ENCODE peak calls at places on chromosomes 11 and 22, in eight cellular contexts. Q, I, A, G, U, Z, T and K are unnamed samples.

GRCh38 chr22:31127181-31127772 is 4.5 kb downstream of the INPP5J start:
- DNase-seq in Q (no peak), I (peak), A (no peak), G (no peak), U (no peak), Z (no peak), T (no peak), K (no peak)

GRCh38 chr22:23285734-23286133 is 105.4 kb downstream of the BCR start:
- DNase-seq in Q (peak), I (no peak), A (no peak), G (no peak), U (no peak), Z (no peak), T (no peak), K (no peak)

GRCh38 chr22:24059121-24059520 is 48.0 kb downstream of the CABIN1 start:
- DNase-seq in Q (peak), I (no peak), A (no peak), G (peak), U (no peak), Z (no peak), T (no peak), K (no peak)

GRCh38 chr11:16871368-16871767 is 132.9 kb downstream of the C11orf58 start:
- DNase-seq in Q (no peak), I (no peak), A (no peak), G (no peak), U (no peak), Z (no peak), T (no peak), K (no peak)

GRCh38 chr11:122872046-122872445 is 10.5 kb upstream of the JHY start:
- DNase-seq in Q (no peak), I (no peak), A (no peak), G (peak), U (no peak), Z (no peak), T (no peak), K (no peak)

GRCh38 chr11:87451400-87451799 is 413.7 kb downstream of the TMEM135 start:
- DNase-seq in Q (no peak), I (no peak), A (no peak), G (peak), U (no peak), Z (no peak), T (no peak), K (no peak)

GRCh38 chr22:40426671-40427070 is 56.3 kb downstream of the SGSM3 start:
- DNase-seq in Q (peak), I (peak), A (no peak), G (no peak), U (no peak), Z (no peak), T (no peak), K (peak)

GRCh38 chr22:23458663-23459541 is 121.2 kb downstream of the IGLL1 start:
- DNase-seq in Q (no peak), I (no peak), A (no peak), G (no peak), U (no peak), Z (no peak), T (no peak), K (no peak)

GRCh38 chr22:49848690-49849160 is 4.9 kb upstream of the ZBED4 start:
- DNase-seq in Q (no peak), I (no peak), A (no peak), G (no peak), U (no peak), Z (peak), T (no peak), K (no peak)

GRCh38 chr11:110279881-110280280 is 16.5 kb downstream of the RDX start:
- DNase-seq in Q (no peak), I (no peak), A (no peak), G (no peak), U (no peak), Z (no peak), T (no peak), K (no peak)

GRCh38 chr11:100010393-100010792 is 676.7 kb upstream of the ARHGAP42 start:
- DNase-seq in Q (no peak), I (no peak), A (no peak), G (no peak), U (peak), Z (no peak), T (no peak), K (peak)

GRCh38 chr22:33639588-33640254 is 280.6 kb downstream of the LARGE1 start:
- DNase-seq in Q (no peak), I (no peak), A (no peak), G (no peak), U (no peak), Z (no peak), T (no peak), K (no peak)

GRCh38 chr22:23035557-23036277 is 34.6 kb upstream of the GNAZ start:
- DNase-seq in Q (no peak), I (no peak), A (peak), G (no peak), U (no peak), Z (no peak), T (no peak), K (no peak)

GRCh38 chr11:2933376-2934056 is 4.3 kb upstream of the PHLDA2 start:
- DNase-seq in Q (peak), I (peak), A (peak), G (peak), U (no peak), Z (peak), T (peak), K (no peak)

GRCh38 chr11:82546556-82547162 is 187.0 kb downstream of the FAM181B start:
- DNase-seq in Q (no peak), I (no peak), A (no peak), G (no peak), U (no peak), Z (no peak), T (no peak), K (peak)

GRCh38 chr11:45289369-45289768 is 3.2 kb upstream of the SYT13 start:
- DNase-seq in Q (peak), I (no peak), A (no peak), G (peak), U (no peak), Z (no peak), T (no peak), K (no peak)

GRCh38 chr11:59559886-59560285 is 48.5 kb downstream of the OR4D9 start:
- DNase-seq in Q (no peak), I (no peak), A (no peak), G (no peak), U (no peak), Z (no peak), T (no peak), K (peak)
- H3K27ac ChIP-seq in Q (no peak), I (peak), A (peak), G (no peak), U (no peak), Z (no peak), T (no peak), K (no peak)

DNA sequence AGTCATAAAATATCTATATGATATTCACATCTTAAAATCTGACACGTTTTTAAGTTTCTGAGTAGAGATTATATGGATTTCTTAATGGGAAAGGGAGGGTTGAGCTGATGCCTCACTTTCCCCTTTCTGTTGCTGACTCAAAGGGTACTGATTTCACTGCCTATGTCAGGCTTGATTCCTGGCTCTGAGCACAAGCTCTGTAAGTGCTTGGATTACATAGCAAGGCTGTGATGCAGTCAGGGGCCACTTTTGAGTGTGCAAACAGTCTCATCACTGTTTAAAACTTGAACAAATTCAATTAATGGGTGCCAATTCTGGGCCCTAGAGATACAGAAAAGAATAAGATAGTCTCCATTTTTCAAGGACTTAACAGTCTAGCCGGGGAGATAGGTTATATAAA is 14.4 kb downstream of the ATXN10 start:
- DNase-seq in Q (peak), I (no peak), A (no peak), G (no peak), U (no peak), Z (no peak), T (no peak), K (no peak)
- H3K4me3 ChIP-seq in Q (no peak), I (no peak), A (no peak), G (no peak), U (no peak), Z (no peak), T (no peak), K (no peak)

GRCh38 chr11:73342633-73343032 is 33.6 kb upstream of the RELT start:
- DNase-seq in Q (no peak), I (no peak), A (no peak), G (peak), U (no peak), Z (no peak), T (no peak), K (no peak)
- H3K27ac ChIP-seq in Q (no peak), I (peak), A (no peak), G (no peak), U (no peak), Z (no peak), T (no peak), K (no peak)

GRCh38 chr11:71453911-71454304 is 905 bp downstream of the NADSYN1 start:
- DNase-seq in Q (no peak), I (no peak), A (no peak), G (peak), U (no peak), Z (no peak), T (no peak), K (no peak)
- H3K4me3 ChIP-seq in Q (peak), I (peak), A (peak), G (peak), U (no peak), Z (no peak), T (peak), K (peak)

DNA sequence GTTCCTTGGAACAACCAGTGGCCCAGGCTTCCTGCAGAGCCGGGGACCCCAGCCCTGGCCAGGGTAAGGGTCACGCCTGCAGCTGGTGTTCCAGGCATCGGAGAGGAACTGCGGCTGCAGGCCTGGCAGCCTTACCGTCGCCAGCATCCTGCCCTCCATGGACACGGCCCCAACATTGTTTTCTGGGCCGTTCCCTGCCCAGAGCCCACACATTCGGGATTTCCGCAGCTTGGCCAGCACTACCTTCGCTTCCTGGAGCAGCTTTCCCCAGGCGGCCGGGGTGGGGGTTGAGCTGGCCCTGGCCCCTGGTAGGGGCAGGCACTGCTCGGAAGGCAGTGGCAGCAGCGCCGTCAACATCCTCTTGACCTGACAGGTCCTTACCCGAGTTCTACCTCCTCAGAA is 17.7 kb downstream of the TXN2 start:
- DNase-seq in Q (no peak), I (peak), A (no peak), G (no peak), U (no peak), Z (no peak), T (peak), K (no peak)
- H3K27ac ChIP-seq in Q (no peak), I (peak), A (no peak), G (no peak), U (no peak), Z (peak), T (peak), K (no peak)